ENCODE peak calls at places on chromosome X, in four cellular contexts. One of them, this sample, is unnamed.

GRCh38 chrX:109716431-109717028 is 16.5 kb downstream of the ACSL4 start:
- DNase-seq in A549: no peak
- DNase-seq in NCI-H2081: no peak
- DNase-seq in Peyer's patch: no peak
- DNase-seq in this sample: no peak

GRCh38 chrX:12327836-12328235 is 189.6 kb downstream of the FRMPD4 start:
- DNase-seq in A549: no peak
- DNase-seq in NCI-H2081: no peak
- DNase-seq in Peyer's patch: no peak
- DNase-seq in this sample: no peak

GRCh38 chrX:102832661-102833060 is 104.4 kb upstream of the RAB40AL start:
- DNase-seq in A549: peak; percentile 81
- DNase-seq in NCI-H2081: no peak
- DNase-seq in Peyer's patch: no peak
- DNase-seq in this sample: peak; percentile 6

GRCh38 chrX:154738013-154738738 is 12.7 kb downstream of the GAB3 start:
- DNase-seq in A549: no peak
- DNase-seq in NCI-H2081: no peak
- DNase-seq in Peyer's patch: no peak
- DNase-seq in this sample: peak; percentile 91

GRCh38 chrX:78455901-78456300 is 128.5 kb upstream of the CYSLTR1 start:
- DNase-seq in A549: peak; percentile 4
- DNase-seq in NCI-H2081: no peak
- DNase-seq in Peyer's patch: no peak
- DNase-seq in this sample: no peak

GRCh38 chrX:115330498-115331138 is 41.1 kb downstream of the LUZP4 start:
- DNase-seq in A549: peak; percentile 75
- DNase-seq in NCI-H2081: peak; percentile 77
- DNase-seq in Peyer's patch: no peak
- DNase-seq in this sample: peak; percentile 68

GRCh38 chrX:122055979-122056715 is 1008.7 kb downstream of the GLUD2 start:
- DNase-seq in A549: no peak
- DNase-seq in NCI-H2081: no peak
- DNase-seq in Peyer's patch: no peak
- DNase-seq in this sample: no peak

GRCh38 chrX:17812763-17813162 is 48.3 kb downstream of the RAI2 start:
- DNase-seq in A549: peak; percentile 9
- DNase-seq in NCI-H2081: peak; percentile 30
- DNase-seq in Peyer's patch: no peak
- DNase-seq in this sample: peak; percentile 39

GRCh38 chrX:48531359-48531954 is 8.1 kb upstream of the TBC1D25 start:
- DNase-seq in A549: peak; percentile 70
- DNase-seq in NCI-H2081: no peak
- DNase-seq in Peyer's patch: no peak
- DNase-seq in this sample: no peak

GRCh38 chrX:46762963-46763362 is 4.0 kb upstream of the SLC9A7 start:
- DNase-seq in A549: no peak
- DNase-seq in NCI-H2081: no peak
- DNase-seq in Peyer's patch: no peak
- DNase-seq in this sample: no peak

GRCh38 chrX:110421499-110422455 is 63.1 kb downstream of the RTL9 start:
- DNase-seq in A549: no peak
- DNase-seq in NCI-H2081: peak; percentile 23
- DNase-seq in Peyer's patch: no peak
- DNase-seq in this sample: no peak

GRCh38 chrX:16822723-16823122 is 36.5 kb downstream of the TXLNG start:
- DNase-seq in A549: no peak
- DNase-seq in NCI-H2081: no peak
- DNase-seq in Peyer's patch: no peak
- DNase-seq in this sample: peak; percentile 83

GRCh38 chrX:55524487-55524886 is 34.8 kb upstream of the USP51 start:
- DNase-seq in A549: peak; percentile 3
- DNase-seq in NCI-H2081: no peak
- DNase-seq in Peyer's patch: no peak
- DNase-seq in this sample: no peak

GRCh38 chrX:130726661-130727060 is 176.3 kb downstream of the ENOX2 start:
- DNase-seq in A549: no peak
- DNase-seq in NCI-H2081: no peak
- DNase-seq in Peyer's patch: no peak
- DNase-seq in this sample: no peak

GRCh38 chrX:23373129-23373804 is 38.6 kb downstream of the PTCHD1 start:
- DNase-seq in A549: peak; percentile 3
- DNase-seq in NCI-H2081: no peak
- DNase-seq in Peyer's patch: no peak
- DNase-seq in this sample: peak; percentile 1

GRCh38 chrX:65581661-65582339 is 47.2 kb upstream of the LAS1L start:
- DNase-seq in A549: peak; percentile 62
- DNase-seq in NCI-H2081: peak; percentile 66
- DNase-seq in Peyer's patch: no peak
- DNase-seq in this sample: peak; percentile 59

GRCh38 chrX:10615931-10616780 is 4.2 kb downstream of the MID1 start:
- DNase-seq in A549: peak; percentile 73
- DNase-seq in NCI-H2081: peak; percentile 71
- DNase-seq in Peyer's patch: no peak
- DNase-seq in this sample: peak; percentile 72

GRCh38 chrX:15988661-15989603 is 134.3 kb upstream of the AP1S2 start:
- DNase-seq in A549: peak; percentile 2
- DNase-seq in NCI-H2081: no peak
- DNase-seq in Peyer's patch: no peak
- DNase-seq in this sample: peak; percentile 78

GRCh38 chrX:150312931-150313330 is 50.2 kb upstream of the MAMLD1 start:
- DNase-seq in A549: no peak
- DNase-seq in NCI-H2081: no peak
- DNase-seq in Peyer's patch: no peak
- DNase-seq in this sample: no peak

GRCh38 chrX:34521563-34521962 is 135.5 kb downstream of the TMEM47 start:
- DNase-seq in A549: peak; percentile 10
- DNase-seq in NCI-H2081: no peak
- DNase-seq in Peyer's patch: no peak
- DNase-seq in this sample: peak; percentile 28

GRCh38 chrX:136679581-136679980 is 31.6 kb downstream of the CD40LG start:
- DNase-seq in A549: no peak
- DNase-seq in NCI-H2081: no peak
- DNase-seq in Peyer's patch: no peak
- DNase-seq in this sample: peak; percentile 0

GRCh38 chrX:121260568-121261240 is 213.3 kb downstream of the GLUD2 start:
- DNase-seq in A549: no peak
- DNase-seq in NCI-H2081: no peak
- DNase-seq in Peyer's patch: no peak
- DNase-seq in this sample: no peak

GRCh38 chrX:71637848-71638247 is 19.5 kb upstream of the CXCR3 start:
- DNase-seq in A549: no peak
- DNase-seq in NCI-H2081: no peak
- DNase-seq in Peyer's patch: no peak
- DNase-seq in this sample: no peak

GRCh38 chrX:71450433-71451106 is 82.3 kb upstream of the OGT start:
- DNase-seq in A549: no peak
- DNase-seq in NCI-H2081: no peak
- DNase-seq in Peyer's patch: no peak
- DNase-seq in this sample: no peak

GRCh38 chrX:1264556-1264955 is 4.1 kb upstream of the CSF2RA start:
- DNase-seq in A549: peak; percentile 58
- DNase-seq in NCI-H2081: no peak
- DNase-seq in Peyer's patch: no peak
- DNase-seq in this sample: no peak

GRCh38 chrX:28966335-28966734 is 379.1 kb downstream of the IL1RAPL1 start:
- DNase-seq in A549: no peak
- DNase-seq in NCI-H2081: no peak
- DNase-seq in Peyer's patch: no peak
- DNase-seq in this sample: no peak

GRCh38 chrX:150036181-150036580 is 97.9 kb upstream of the EOLA2 start:
- DNase-seq in A549: peak; percentile 83
- DNase-seq in NCI-H2081: no peak
- DNase-seq in Peyer's patch: no peak
- DNase-seq in this sample: peak; percentile 83

GRCh38 chrX:19544693-19545305 is 29.5 kb upstream of the MAP3K15 start:
- DNase-seq in A549: peak; percentile 64
- DNase-seq in NCI-H2081: peak; percentile 51
- DNase-seq in Peyer's patch: no peak
- DNase-seq in this sample: peak; percentile 63

GRCh38 chrX:54470054-54470760 is 25.8 kb downstream of the FGD1 start:
- DNase-seq in A549: no peak
- DNase-seq in NCI-H2081: no peak
- DNase-seq in Peyer's patch: no peak
- DNase-seq in this sample: no peak

GRCh38 chrX:106378616-106379015 is 210.5 kb downstream of the PWWP3B start:
- DNase-seq in A549: no peak
- DNase-seq in NCI-H2081: no peak
- DNase-seq in Peyer's patch: no peak
- DNase-seq in this sample: no peak